ENCODE peak calls at places on chromosomes 12 and 14, in nine cellular contexts. J, Q, T, H, I, G, K, W and D are unnamed samples.

GRCh38 chr12:10623131-10623530 is 9.7 kb upstream of the MAGOHB start:
- DNase-seq in J (no peak), Q (no peak), T (no peak), H (no peak), I (no peak), G (no peak), K (no peak), W (no peak), D (no peak)

GRCh38 chr12:85688837-85689236 is 147.4 kb downstream of the RASSF9 start:
- DNase-seq in J (no peak), Q (no peak), T (no peak), H (no peak), I (no peak), G (peak; percentile 62), K (no peak), W (no peak), D (no peak)

GRCh38 chr12:132003846-132004245 is 54.1 kb downstream of the EP400 start:
- DNase-seq in J (no peak), Q (no peak), T (no peak), H (peak; percentile 93), I (no peak), G (no peak), K (no peak), W (no peak), D (no peak)

GRCh38 chr12:56763753-56764657 is 881 bp downstream of the HSD17B6 start:
- DNase-seq in J (no peak), Q (peak; percentile 47), T (no peak), H (no peak), I (no peak), G (no peak), K (no peak), W (no peak), D (no peak)

GRCh38 chr12:115694564-115694963 is 582.9 kb downstream of the MED13L start:
- DNase-seq in J (no peak), Q (no peak), T (no peak), H (no peak), I (no peak), G (no peak), K (no peak), W (no peak), D (no peak)

GRCh38 chr12:132622437-132623071 is 4.0 kb downstream of the P2RX2 start:
- DNase-seq in J (no peak), Q (no peak), T (no peak), H (peak; percentile 23), I (no peak), G (peak; percentile 42), K (no peak), W (no peak), D (no peak)

GRCh38 chr12:129844662-129845061 is 59.2 kb downstream of the TMEM132D start:
- DNase-seq in J (no peak), Q (no peak), T (no peak), H (no peak), I (no peak), G (no peak), K (no peak), W (no peak), D (no peak)

GRCh38 chr14:22545842-22546721 is 42.9 kb downstream of the DAD1 start:
- DNase-seq in J (no peak), Q (no peak), T (no peak), H (no peak), I (no peak), G (no peak), K (peak; percentile 71), W (no peak), D (no peak)

GRCh38 chr12:17132336-17132735 is 526.4 kb upstream of the LMO3 start:
- DNase-seq in J (no peak), Q (no peak), T (no peak), H (no peak), I (no peak), G (no peak), K (no peak), W (no peak), D (no peak)

GRCh38 chr14:26808407-26808806 is 210.6 kb upstream of the NOVA1 start:
- DNase-seq in J (no peak), Q (no peak), T (peak; percentile 3), H (no peak), I (no peak), G (no peak), K (no peak), W (no peak), D (no peak)

GRCh38 chr12:26721800-26722199 is 111.2 kb downstream of the ITPR2 start:
- DNase-seq in J (peak; percentile 58), Q (no peak), T (no peak), H (peak; percentile 24), I (no peak), G (peak; percentile 95), K (no peak), W (no peak), D (no peak)

GRCh38 chr12:121822393-121823100 is 18.7 kb downstream of the SETD1B start:
- DNase-seq in J (no peak), Q (no peak), T (no peak), H (no peak), I (no peak), G (no peak), K (no peak), W (no peak), D (no peak)

GRCh38 chr12:50242751-50243191 is 40.5 kb downstream of the LIMA1 start:
- DNase-seq in J (no peak), Q (peak; percentile 88), T (no peak), H (no peak), I (no peak), G (no peak), K (no peak), W (no peak), D (no peak)

GRCh38 chr14:92794547-92794941 is 439 bp downstream of the GOLGA5 start:
- DNase-seq in J (no peak), Q (no peak), T (no peak), H (no peak), I (no peak), G (peak; percentile 28), K (peak; percentile 18), W (no peak), D (no peak)

GRCh38 chr12:60101715-60102114 is 505.9 kb downstream of the SLC16A7 start:
- DNase-seq in J (no peak), Q (no peak), T (no peak), H (no peak), I (no peak), G (no peak), K (no peak), W (no peak), D (no peak)

GRCh38 chr12:16604853-16605252 is 1.1 kb downstream of the LMO3 start:
- DNase-seq in J (peak; percentile 33), Q (no peak), T (no peak), H (no peak), I (no peak), G (no peak), K (no peak), W (no peak), D (no peak)

GRCh38 chr14:102042699-102043098 is 44.1 kb downstream of the HSP90AA1 start:
- DNase-seq in J (no peak), Q (no peak), T (no peak), H (no peak), I (no peak), G (no peak), K (no peak), W (no peak), D (no peak)

GRCh38 chr14:84857129-84857528 is 672.8 kb upstream of the FLRT2 start:
- DNase-seq in J (no peak), Q (no peak), T (no peak), H (no peak), I (no peak), G (no peak), K (no peak), W (no peak), D (no peak)

GRCh38 chr14:105093426-105094192 is 28.4 kb upstream of the GPR132 start:
- DNase-seq in J (no peak), Q (no peak), T (peak; percentile 36), H (peak; percentile 85), I (no peak), G (peak; percentile 88), K (peak; percentile 88), W (no peak), D (peak; percentile 78)

GRCh38 chr12:82507656-82508055 is 149.3 kb downstream of the METTL25 start:
- DNase-seq in J (no peak), Q (no peak), T (no peak), H (no peak), I (no peak), G (peak; percentile 96), K (no peak), W (no peak), D (no peak)

GRCh38 chr12:72271401-72271740 is 799 bp upstream of the TRHDE start:
- DNase-seq in J (peak; percentile 46), Q (no peak), T (no peak), H (peak; percentile 29), I (no peak), G (peak; percentile 96), K (no peak), W (no peak), D (no peak)

GRCh38 chr14:67056684-67057083 is 132.6 kb upstream of the GARIN2 start:
- DNase-seq in J (no peak), Q (no peak), T (no peak), H (no peak), I (no peak), G (no peak), K (no peak), W (no peak), D (no peak)

GRCh38 chr12:10143205-10143604 is 13.2 kb upstream of the CLEC7A start:
- DNase-seq in J (no peak), Q (peak; percentile 70), T (no peak), H (no peak), I (no peak), G (no peak), K (no peak), W (no peak), D (no peak)

GRCh38 chr14:22837059-22837749 is 819 bp downstream of the MMP14 start:
- DNase-seq in J (peak; percentile 24), Q (peak; percentile 38), T (no peak), H (peak; percentile 67), I (no peak), G (peak; percentile 11), K (no peak), W (no peak), D (no peak)

GRCh38 chr12:56599041-56599440 is 31.1 kb downstream of the BAZ2A start:
- DNase-seq in J (no peak), Q (no peak), T (no peak), H (no peak), I (no peak), G (no peak), K (no peak), W (no peak), D (no peak)

GRCh38 chr14:34665785-34666425 is 36.0 kb upstream of the SNX6 start:
- DNase-seq in J (no peak), Q (peak; percentile 72), T (no peak), H (peak; percentile 77), I (no peak), G (no peak), K (no peak), W (peak; percentile 58), D (peak; percentile 32)

GRCh38 chr14:59897757-59898383 is 22.1 kb upstream of the LRRC9 start:
- DNase-seq in J (peak; percentile 46), Q (no peak), T (no peak), H (peak; percentile 8), I (no peak), G (peak; percentile 99), K (no peak), W (no peak), D (no peak)

GRCh38 chr12:67991158-67991557 is 1.9 kb downstream of the IFNG-AS1 start:
- DNase-seq in J (no peak), Q (no peak), T (no peak), H (no peak), I (no peak), G (peak; percentile 1), K (peak; percentile 43), W (no peak), D (peak; percentile 50)

GRCh38 chr14:81388236-81388801 is 11.8 kb downstream of the STON2 start:
- DNase-seq in J (no peak), Q (no peak), T (no peak), H (no peak), I (no peak), G (no peak), K (no peak), W (no peak), D (no peak)

GRCh38 chr14:91899213-91899612 is 31.9 kb upstream of the TC2N start:
- DNase-seq in J (no peak), Q (no peak), T (no peak), H (no peak), I (no peak), G (peak; percentile 34), K (no peak), W (no peak), D (no peak)

GRCh38 chr14:90428676-90429075 is 31.8 kb downstream of the CALM1 start:
- DNase-seq in J (no peak), Q (no peak), T (no peak), H (no peak), I (no peak), G (peak; percentile 13), K (no peak), W (no peak), D (no peak)